ENCODE peak calls at places on chromosomes 4 and X, in four cellular contexts. One of them, this sample, is unnamed.

GRCh38 chrX:107721318-107721717 is 54.3 kb downstream of the TSC22D3 start:
- DNase-seq in iPS-NIHi11: no peak
- DNase-seq in NCI-H1092 treated with DMSO at 0.1 percent for 48 hours: no peak
- DNase-seq in NCI-H524 treated with DMSO at 0.1 percent for 48 hours: no peak
- DNase-seq in this sample: no peak

GRCh38 chr4:94813221-94813620 is 55.5 kb downstream of the BMPR1B start:
- DNase-seq in NCI-H1092 treated with DMSO at 0.1 percent for 48 hours: no peak
- DNase-seq in iPS-NIHi11: no peak
- DNase-seq in NCI-H524 treated with DMSO at 0.1 percent for 48 hours: no peak
- DNase-seq in this sample: no peak

GRCh38 chr4:168264903-168265302 is 53.6 kb downstream of the DDX60 start:
- DNase-seq in NCI-H1092 treated with DMSO at 0.1 percent for 48 hours: peak
- DNase-seq in NCI-H524 treated with DMSO at 0.1 percent for 48 hours: no peak
- DNase-seq in iPS-NIHi11: no peak
- DNase-seq in this sample: no peak

GRCh38 chr4:120466429-120466828 is 399.8 kb upstream of the MAD2L1 start:
- DNase-seq in NCI-H1092 treated with DMSO at 0.1 percent for 48 hours: no peak
- DNase-seq in iPS-NIHi11: peak
- DNase-seq in NCI-H524 treated with DMSO at 0.1 percent for 48 hours: no peak
- DNase-seq in this sample: no peak

GRCh38 chr4:7649741-7650531 is 215.2 kb upstream of the PSAPL1 start:
- DNase-seq in NCI-H524 treated with DMSO at 0.1 percent for 48 hours: no peak
- DNase-seq in NCI-H1092 treated with DMSO at 0.1 percent for 48 hours: no peak
- DNase-seq in iPS-NIHi11: no peak
- DNase-seq in this sample: peak

GRCh38 chr4:971670-972500 is 1.5 kb downstream of the DGKQ start:
- DNase-seq in NCI-H1092 treated with DMSO at 0.1 percent for 48 hours: no peak
- DNase-seq in NCI-H524 treated with DMSO at 0.1 percent for 48 hours: no peak
- DNase-seq in iPS-NIHi11: no peak
- DNase-seq in this sample: no peak

GRCh38 chr4:89290727-89291126 is 16.9 kb downstream of the GPRIN3 start:
- DNase-seq in iPS-NIHi11: no peak
- DNase-seq in NCI-H524 treated with DMSO at 0.1 percent for 48 hours: peak
- DNase-seq in NCI-H1092 treated with DMSO at 0.1 percent for 48 hours: no peak
- DNase-seq in this sample: no peak

GRCh38 chrX:110421499-110422455 is 63.1 kb downstream of the RTL9 start:
- DNase-seq in NCI-H1092 treated with DMSO at 0.1 percent for 48 hours: no peak
- DNase-seq in iPS-NIHi11: no peak
- DNase-seq in NCI-H524 treated with DMSO at 0.1 percent for 48 hours: no peak
- DNase-seq in this sample: no peak

GRCh38 chrX:153438522-153438921 is 7.3 kb downstream of the TREX2 start:
- DNase-seq in NCI-H524 treated with DMSO at 0.1 percent for 48 hours: peak
- DNase-seq in NCI-H1092 treated with DMSO at 0.1 percent for 48 hours: peak
- DNase-seq in iPS-NIHi11: no peak
- DNase-seq in this sample: peak

GRCh38 chrX:77900688-77901087 is 1.4 kb downstream of the COX7B start:
- DNase-seq in NCI-H1092 treated with DMSO at 0.1 percent for 48 hours: no peak
- DNase-seq in NCI-H524 treated with DMSO at 0.1 percent for 48 hours: no peak
- DNase-seq in iPS-NIHi11: no peak
- DNase-seq in this sample: no peak

GRCh38 chrX:87664381-87664780 is 146.8 kb downstream of the KLHL4 start:
- DNase-seq in NCI-H524 treated with DMSO at 0.1 percent for 48 hours: no peak
- DNase-seq in iPS-NIHi11: peak
- DNase-seq in NCI-H1092 treated with DMSO at 0.1 percent for 48 hours: no peak
- DNase-seq in this sample: no peak

GRCh38 chrX:1487401-1487800 is 34.7 kb upstream of the ASMTL start:
- DNase-seq in NCI-H524 treated with DMSO at 0.1 percent for 48 hours: no peak
- DNase-seq in iPS-NIHi11: no peak
- DNase-seq in NCI-H1092 treated with DMSO at 0.1 percent for 48 hours: no peak
- DNase-seq in this sample: no peak

GRCh38 chrX:133171962-133172708 is 46.0 kb downstream of the TFDP3 start:
- DNase-seq in NCI-H524 treated with DMSO at 0.1 percent for 48 hours: no peak
- DNase-seq in iPS-NIHi11: peak
- DNase-seq in NCI-H1092 treated with DMSO at 0.1 percent for 48 hours: peak
- DNase-seq in this sample: no peak

GRCh38 chr4:31100551-31100950 is 380.4 kb downstream of the PCDH7 start:
- DNase-seq in NCI-H524 treated with DMSO at 0.1 percent for 48 hours: no peak
- DNase-seq in iPS-NIHi11: no peak
- DNase-seq in NCI-H1092 treated with DMSO at 0.1 percent for 48 hours: no peak
- DNase-seq in this sample: no peak

GRCh38 chr4:83115656-83116285 is 1.2 kb upstream of the PLAC8 start:
- DNase-seq in NCI-H524 treated with DMSO at 0.1 percent for 48 hours: no peak
- DNase-seq in iPS-NIHi11: peak
- DNase-seq in NCI-H1092 treated with DMSO at 0.1 percent for 48 hours: no peak
- DNase-seq in this sample: no peak

GRCh38 chr4:173518419-173519102 is 11.5 kb downstream of the HAND2 start:
- DNase-seq in iPS-NIHi11: no peak
- DNase-seq in NCI-H1092 treated with DMSO at 0.1 percent for 48 hours: no peak
- DNase-seq in NCI-H524 treated with DMSO at 0.1 percent for 48 hours: no peak
- DNase-seq in this sample: no peak

GRCh38 chrX:7163146-7163677 is 15.3 kb upstream of the PUDP start:
- DNase-seq in iPS-NIHi11: no peak
- DNase-seq in NCI-H524 treated with DMSO at 0.1 percent for 48 hours: no peak
- DNase-seq in NCI-H1092 treated with DMSO at 0.1 percent for 48 hours: no peak
- DNase-seq in this sample: no peak

GRCh38 chrX:118448273-118448783 is 47.3 kb upstream of the DOCK11 start:
- DNase-seq in NCI-H1092 treated with DMSO at 0.1 percent for 48 hours: no peak
- DNase-seq in NCI-H524 treated with DMSO at 0.1 percent for 48 hours: no peak
- DNase-seq in iPS-NIHi11: no peak
- DNase-seq in this sample: no peak

GRCh38 chr4:17066241-17066640 is 167.8 kb upstream of the LDB2 start:
- DNase-seq in NCI-H524 treated with DMSO at 0.1 percent for 48 hours: no peak
- DNase-seq in iPS-NIHi11: no peak
- DNase-seq in NCI-H1092 treated with DMSO at 0.1 percent for 48 hours: no peak
- DNase-seq in this sample: no peak

GRCh38 chr4:53863731-53864130 is 200.7 kb downstream of the CHIC2 start:
- DNase-seq in iPS-NIHi11: no peak
- DNase-seq in NCI-H524 treated with DMSO at 0.1 percent for 48 hours: no peak
- DNase-seq in NCI-H1092 treated with DMSO at 0.1 percent for 48 hours: no peak
- DNase-seq in this sample: no peak

GRCh38 chr4:74394476-74395136 is 29.7 kb downstream of the EREG start:
- DNase-seq in iPS-NIHi11: no peak
- DNase-seq in NCI-H524 treated with DMSO at 0.1 percent for 48 hours: no peak
- DNase-seq in NCI-H1092 treated with DMSO at 0.1 percent for 48 hours: no peak
- DNase-seq in this sample: no peak

GRCh38 chrX:46710927-46711623 is 47.8 kb downstream of the SLC9A7 start:
- DNase-seq in NCI-H524 treated with DMSO at 0.1 percent for 48 hours: no peak
- DNase-seq in iPS-NIHi11: peak
- DNase-seq in NCI-H1092 treated with DMSO at 0.1 percent for 48 hours: peak
- DNase-seq in this sample: no peak

GRCh38 chr4:92387459-92388069 is 83.8 kb downstream of the GRID2 start:
- DNase-seq in NCI-H1092 treated with DMSO at 0.1 percent for 48 hours: peak
- DNase-seq in iPS-NIHi11: peak
- DNase-seq in NCI-H524 treated with DMSO at 0.1 percent for 48 hours: no peak
- DNase-seq in this sample: peak

GRCh38 chr4:95267081-95267480 is 281.7 kb downstream of the UNC5C start:
- DNase-seq in iPS-NIHi11: no peak
- DNase-seq in NCI-H524 treated with DMSO at 0.1 percent for 48 hours: no peak
- DNase-seq in NCI-H1092 treated with DMSO at 0.1 percent for 48 hours: no peak
- DNase-seq in this sample: no peak

This sample was measured in HFF-Myc.